ENCODE peak calls at places on chromosomes 3 and 15, in seven cellular contexts. R, Z, S, T, N, Y and V are unnamed samples.
A peak's percentile ranks its signal among the peaks of the same experiment; 100 is the strongest.

GRCh38 chr15:77607894-77608261 is 24.8 kb downstream of the LINGO1 start:
- DNase-seq in R (no peak), Z (no peak), S (no peak), T (no peak), N (no peak), Y (no peak), V (no peak)

GRCh38 chr15:66784174-66784573 is 82.1 kb downstream of the SMAD6 start:
- DNase-seq in R (no peak), Z (no peak), S (no peak), T (no peak), N (no peak), Y (no peak), V (no peak)

GRCh38 chr3:52084954-52085730 is 28.8 kb upstream of the DUSP7 start:
- DNase-seq in R (peak; percentile 39), Z (no peak), S (no peak), T (no peak), N (no peak), Y (no peak), V (peak; percentile 47)

GRCh38 chr3:128383316-128384235 is 83.1 kb downstream of the DNAJB8 start:
- DNase-seq in R (no peak), Z (peak; percentile 77), S (no peak), T (peak; percentile 86), N (peak; percentile 8), Y (peak; percentile 83), V (no peak)

GRCh38 chr3:11288021-11288491 is 15.9 kb downstream of the ATG7 start:
- DNase-seq in R (no peak), Z (no peak), S (no peak), T (no peak), N (no peak), Y (no peak), V (no peak)

GRCh38 chr3:184399410-184399809 is 19.6 kb downstream of the CHRD start:
- DNase-seq in R (peak; percentile 36), Z (peak; percentile 83), S (no peak), T (no peak), N (no peak), Y (no peak), V (no peak)

GRCh38 chr3:184345678-184346144 is 8.3 kb downstream of the FAM131A start:
- DNase-seq in R (peak; percentile 94), Z (no peak), S (no peak), T (peak; percentile 66), N (no peak), Y (peak; percentile 82), V (no peak)

GRCh38 chr3:177557561-177557960 is 360.3 kb upstream of the TBL1XR1 start:
- DNase-seq in R (no peak), Z (no peak), S (no peak), T (no peak), N (no peak), Y (no peak), V (no peak)

GRCh38 chr3:177494216-177494615 is 296.9 kb upstream of the TBL1XR1 start:
- DNase-seq in R (no peak), Z (no peak), S (no peak), T (no peak), N (no peak), Y (no peak), V (no peak)

GRCh38 chr15:45179221-45179985 is 8.4 kb downstream of the SHF start:
- DNase-seq in R (peak; percentile 84), Z (no peak), S (no peak), T (peak; percentile 59), N (no peak), Y (peak; percentile 55), V (peak; percentile 78)

GRCh38 chr15:69338535-69339213 is 40.0 kb downstream of the PAQR5 start:
- DNase-seq in R (no peak), Z (no peak), S (no peak), T (no peak), N (no peak), Y (no peak), V (no peak)

GRCh38 chr3:61669676-61670299 is 108.4 kb downstream of the PTPRG start:
- DNase-seq in R (no peak), Z (no peak), S (no peak), T (no peak), N (no peak), Y (no peak), V (no peak)

GRCh38 chr3:71423151-71423906 is 160.2 kb downstream of the FOXP1 start:
- DNase-seq in R (no peak), Z (no peak), S (no peak), T (no peak), N (no peak), Y (peak; percentile 34), V (no peak)

GRCh38 chr15:70036585-70037343 is 61.0 kb downstream of the TLE3 start:
- DNase-seq in R (no peak), Z (no peak), S (peak; percentile 88), T (peak; percentile 40), N (no peak), Y (no peak), V (peak; percentile 85)

GRCh38 chr3:138875754-138876664 is 41.3 kb upstream of the PIK3CB start:
- DNase-seq in R (no peak), Z (no peak), S (no peak), T (no peak), N (no peak), Y (peak; percentile 91), V (peak; percentile 6)

GRCh38 chr3:112390783-112391641 is 58.1 kb downstream of the CD200 start:
- DNase-seq in R (peak; percentile 72), Z (no peak), S (no peak), T (no peak), N (no peak), Y (no peak), V (no peak)

GRCh38 chr3:20683912-20684311 is 497.9 kb upstream of the SGO1 start:
- DNase-seq in R (no peak), Z (peak; percentile 60), S (no peak), T (no peak), N (no peak), Y (no peak), V (no peak)
- TF ChIP-seq POLR2AphosphoS5 in R (no peak), Z (no peak), S (no peak), T (no peak), N (no peak), Y (no peak), V (no peak)

GRCh38 chr3:186526256-186526606 is 17.9 kb downstream of the CRYGS start:
- DNase-seq in R (no peak), Z (no peak), S (no peak), T (no peak), N (no peak), Y (no peak), V (peak; percentile 89)

GRCh38 chr3:186525369-186526255 is 18.6 kb downstream of the CRYGS start:
- DNase-seq in R (no peak), Z (no peak), S (no peak), T (no peak), N (no peak), Y (no peak), V (no peak)

GRCh38 chr3:186530415-186530814 is 13.8 kb downstream of the CRYGS start:
- DNase-seq in R (no peak), Z (no peak), S (no peak), T (no peak), N (no peak), Y (no peak), V (no peak)

GRCh38 chr3:186532641-186533072 is 11.5 kb downstream of the CRYGS start:
- DNase-seq in R (no peak), Z (no peak), S (peak; percentile 77), T (no peak), N (no peak), Y (no peak), V (no peak)

GRCh38 chr3:186529204-186529999 is 14.8 kb downstream of the CRYGS start:
- DNase-seq in R (peak; percentile 19), Z (no peak), S (no peak), T (no peak), N (no peak), Y (no peak), V (no peak)
- TF ChIP-seq CTCF in R (peak; percentile 33), Z (no peak), S (peak; percentile 36), T (no peak), N (no peak), Y (no peak), V (no peak)

GRCh38 chr3:64552160-64552559 is 135.6 kb downstream of the ADAMTS9 start:
- DNase-seq in R (no peak), Z (no peak), S (no peak), T (no peak), N (no peak), Y (no peak), V (no peak)
- H3K4me1 ChIP-seq in R (no peaks in the 10 kb centered on the region), Z (peaks cover 33% of the 10 kb centered on the region), S (no peaks in the 10 kb centered on the region), T (peaks cover 20% of the 10 kb centered on the region), N (no peaks in the 10 kb centered on the region), Y (no peaks in the 10 kb centered on the region), V (no peaks in the 10 kb centered on the region)

GRCh38 chr15:90883971-90884718 is at the start of gene FES:
- DNase-seq in R (peak; percentile 79), Z (peak; percentile 86), S (no peak), T (peak; percentile 67), N (no peak), Y (no peak), V (peak; percentile 96)
- TF ChIP-seq POLR2AphosphoS5 in R (peak; percentile 45), Z (peak; percentile 64), S (no peak), T (no peak), N (no peak), Y (no peak), V (peak; percentile 92)

GRCh38 chr15:87955284-87955909 is 301.1 kb downstream of the NTRK3 start:
- DNase-seq in R (no peak), Z (no peak), S (no peak), T (no peak), N (no peak), Y (no peak), V (no peak)

GRCh38 chr15:87959658-87960057 is 296.9 kb downstream of the NTRK3 start:
- DNase-seq in R (no peak), Z (no peak), S (no peak), T (no peak), N (no peak), Y (no peak), V (no peak)

GRCh38 chr15:87954783-87955182 is 301.8 kb downstream of the NTRK3 start:
- DNase-seq in R (no peak), Z (no peak), S (no peak), T (no peak), N (no peak), Y (no peak), V (no peak)

GRCh38 chr15:87961851-87962816 is 294.4 kb downstream of the NTRK3 start:
- DNase-seq in R (no peak), Z (no peak), S (no peak), T (no peak), N (no peak), Y (no peak), V (no peak)

GRCh38 chr15:87959080-87959479 is 297.5 kb downstream of the NTRK3 start:
- DNase-seq in R (peak; percentile 59), Z (no peak), S (no peak), T (no peak), N (no peak), Y (no peak), V (no peak)
- TF ChIP-seq CTCF in R (peak; percentile 57), Z (no peak), S (no peak), T (no peak), N (no peak), Y (peak; percentile 55), V (no peak)

GRCh38 chr3:16174389-16174788 is at the start of gene GALNT15:
- DNase-seq in R (no peak), Z (peak; percentile 96), S (no peak), T (peak; percentile 69), N (no peak), Y (no peak), V (peak; percentile 86)
- H3K4me1 ChIP-seq in R (no peaks in the 10 kb centered on the region), Z (peaks cover 25% of the 10 kb centered on the region), S (no peaks in the 10 kb centered on the region), T (peaks cover 36% of the 10 kb centered on the region), N (peaks cover 12% of the 10 kb centered on the region), Y (no peaks in the 10 kb centered on the region), V (no peaks in the 10 kb centered on the region)